ENCODE peak calls at places on chromosomes 2 and 18, in eight cellular contexts. B is breast epithelium, R is IMR-90, I is heart right ventricle, F is WTC11, Y is H9, C is GM20000, L is astrocyte of the cerebellum. W is an unnamed sample.

GRCh38 chr2:157443795-157444642 is at the start of gene CYTIP:
- DNase-seq in Y (no peak), C (peak), I (peak), B (no peak), F (no peak), R (no peak), L (no peak), W (peak)

GRCh38 chr2:9139491-9140443 is 66.8 kb upstream of the ASAP2 start:
- DNase-seq in C (peak), I (peak), L (no peak), B (peak), F (peak), R (peak), Y (peak), W (peak)

GRCh38 chr2:165016772-165017411 is 61.6 kb upstream of the SLC38A11 start:
- DNase-seq in C (peak), Y (peak), I (peak), L (peak), B (no peak), F (peak), R (peak), W (peak)

GRCh38 chr2:169637620-169638019 is 53.5 kb downstream of the PPIG start:
- DNase-seq in Y (no peak), F (no peak), R (peak), C (no peak), I (no peak), L (no peak), B (no peak), W (no peak)

GRCh38 chr2:224278531-224278930 is 123.4 kb downstream of the FAM124B start:
- DNase-seq in R (peak), B (no peak), Y (no peak), L (no peak), I (no peak), F (no peak), C (no peak), W (no peak)

GRCh38 chr18:25058520-25058919 is 293.4 kb downstream of the ZNF521 start:
- DNase-seq in L (no peak), B (no peak), Y (no peak), R (no peak), C (no peak), I (no peak), F (peak), W (no peak)

GRCh38 chr2:73004466-73004865 is 67.0 kb downstream of the SFXN5 start:
- DNase-seq in F (no peak), Y (peak), R (no peak), C (no peak), L (no peak), I (no peak), B (peak), W (no peak)

GRCh38 chr2:45825001-45825651 is 173.7 kb downstream of the PRKCE start:
- DNase-seq in C (no peak), I (no peak), R (no peak), L (peak), F (no peak), Y (no peak), B (no peak), W (no peak)

GRCh38 chr2:160278889-160279196 is 78.8 kb upstream of the ITGB6 start:
- DNase-seq in F (no peak), L (no peak), I (peak), C (no peak), R (peak), Y (no peak), B (no peak), W (no peak)

GRCh38 chr2:98697651-98698337 is 33.1 kb downstream of the MGAT4A start:
- DNase-seq in B (no peak), F (no peak), C (no peak), Y (no peak), I (no peak), L (no peak), R (no peak), W (no peak)

GRCh38 chr2:176544579-176545365 is 275.5 kb downstream of the MTX2 start:
- DNase-seq in I (no peak), L (no peak), C (no peak), B (no peak), R (no peak), F (no peak), Y (no peak), W (no peak)

GRCh38 chr2:157172866-157173578 is 84.5 kb upstream of the GALNT5 start:
- DNase-seq in I (no peak), Y (no peak), B (no peak), C (no peak), R (peak), L (no peak), F (no peak), W (no peak)

GRCh38 chr18:46867471-46868170 is 49.7 kb downstream of the PIAS2 start:
- DNase-seq in L (no peak), R (no peak), C (no peak), B (no peak), I (no peak), F (no peak), Y (no peak), W (no peak)

GRCh38 chr18:39806519-39806918 is 2148.5 kb upstream of the PIK3C3 start:
- DNase-seq in C (no peak), B (no peak), R (no peak), L (peak), F (no peak), Y (no peak), I (no peak), W (no peak)

GRCh38 chr2:190379249-190379964 is 28.7 kb upstream of the MFSD6 start:
- DNase-seq in L (no peak), C (no peak), R (peak), F (no peak), I (no peak), Y (no peak), B (no peak), W (no peak)

GRCh38 chr2:155099784-155100183 is 401.3 kb downstream of the KCNJ3 start:
- DNase-seq in I (no peak), L (peak), C (no peak), R (no peak), F (peak), Y (peak), B (no peak), W (no peak)

GRCh38 chr18:5895300-5895885 is at the start of gene TMEM200C:
- DNase-seq in C (peak), I (peak), B (no peak), F (peak), R (peak), Y (no peak), L (no peak), W (no peak)

GRCh38 chr18:31679133-31679731 is 5.1 kb downstream of the B4GALT6 start:
- DNase-seq in B (no peak), I (no peak), L (no peak), C (no peak), Y (no peak), R (peak), F (no peak), W (no peak)

GRCh38 chr2:70472256-70472905 is 81.2 kb downstream of the TGFA start:
- DNase-seq in R (no peak), Y (no peak), L (no peak), B (no peak), C (no peak), I (no peak), F (no peak), W (no peak)

GRCh38 chr2:54336977-54337255 is 80.9 kb upstream of the TSPYL6 start:
- DNase-seq in Y (no peak), F (no peak), R (no peak), I (no peak), C (no peak), B (no peak), L (no peak), W (no peak)

GRCh38 chr2:21038403-21039073 is 5.3 kb downstream of the APOB start:
- DNase-seq in B (no peak), Y (no peak), F (no peak), R (no peak), I (no peak), L (no peak), C (no peak), W (no peak)

GRCh38 chr2:121866789-121867188 is 111.3 kb downstream of the TSN start:
- DNase-seq in C (no peak), I (no peak), B (no peak), F (no peak), R (peak), L (no peak), Y (no peak), W (no peak)

GRCh38 chr18:12403601-12404506 is 3.9 kb upstream of the PRELID3A start:
- DNase-seq in L (peak), I (no peak), C (peak), B (no peak), R (peak), F (no peak), Y (no peak), W (no peak)

GRCh38 chr18:65725421-65726050 is 25.3 kb upstream of the CDH7 start:
- DNase-seq in I (peak), C (no peak), L (peak), B (no peak), F (peak), Y (peak), R (no peak), W (peak)
- TF ChIP-seq CTCF in I (peak), C (no peak), L (peak), B (no peak), F (peak), Y (peak), R (no peak), W (peak)

GRCh38 chr2:163756588-163756987 is 20.8 kb upstream of the FIGN start:
- DNase-seq in L (no peak), Y (no peak), F (no peak), C (no peak), B (no peak), R (no peak), I (no peak), W (no peak)
- TF ChIP-seq CTCF in L (no peak), Y (no peak), F (no peak), C (no peak), B (no peak), R (no peak), I (no peak), W (no peak)

GRCh38 chr18:57134564-57135211 is 12.2 kb upstream of the BOD1L2 start:
- DNase-seq in C (no peak), Y (no peak), R (peak), F (no peak), I (no peak), L (no peak), B (no peak), W (no peak)

GRCh38 chr18:57137847-57138246 is 9.0 kb upstream of the BOD1L2 start:
- DNase-seq in R (no peak), F (no peak), L (no peak), Y (no peak), B (no peak), I (no peak), C (no peak), W (no peak)

GRCh38 chr18:57131782-57132181 is 15.1 kb upstream of the BOD1L2 start:
- DNase-seq in B (no peak), Y (no peak), L (no peak), C (no peak), I (no peak), R (no peak), F (no peak), W (no peak)

GRCh38 chr18:57141208-57142129 is 5.4 kb upstream of the BOD1L2 start:
- DNase-seq in F (no peak), Y (no peak), R (no peak), B (no peak), L (no peak), C (no peak), I (no peak), W (no peak)

DNA sequence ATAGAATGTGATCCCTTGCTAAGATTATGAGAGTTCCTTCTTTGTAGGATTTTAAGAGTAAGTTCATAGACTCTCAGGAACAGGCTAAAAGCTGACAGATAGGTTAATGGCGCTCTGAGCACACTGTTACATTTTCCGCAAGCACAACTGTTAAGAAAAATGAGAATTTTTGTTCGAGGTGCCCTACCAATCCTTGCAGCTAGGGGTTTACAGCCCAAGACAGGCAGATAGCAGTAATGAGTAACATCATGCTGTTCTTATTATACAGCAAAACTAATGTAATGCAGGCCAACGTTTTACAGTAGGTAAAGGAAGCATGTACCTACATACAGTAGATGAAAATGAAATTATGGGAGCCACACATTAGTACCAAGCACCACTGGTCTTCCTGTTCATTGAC is 11.2 kb upstream of the BOD1L2 start:
- DNase-seq in I (no peak), R (no peak), Y (no peak), C (no peak), L (no peak), F (no peak), B (no peak), W (no peak)
- TF ChIP-seq CTCF in I (no peak), R (no peak), Y (peak), C (no peak), L (no peak), F (peak), B (no peak), W (no peak)

GRCh38 chr2:200306719-200306968 is 151 bp downstream of the SPATS2L start:
- DNase-seq in R (no peak), C (peak), I (no peak), B (no peak), L (no peak), F (no peak), Y (no peak), W (no peak)

GRCh38 chr2:200306969-200307811 is 697 bp downstream of the SPATS2L start:
- DNase-seq in R (no peak), F (peak), I (peak), C (peak), L (no peak), B (no peak), Y (peak), W (peak)

GRCh38 chr2:200308421-200309295 is 2.2 kb downstream of the SPATS2L start:
- DNase-seq in R (peak), C (no peak), L (no peak), B (no peak), I (no peak), Y (no peak), F (no peak), W (no peak)

GRCh38 chr2:200308001-200308400 is 1.5 kb downstream of the SPATS2L start:
- DNase-seq in I (no peak), B (no peak), F (no peak), L (no peak), Y (no peak), R (peak), C (no peak), W (no peak)

DNA sequence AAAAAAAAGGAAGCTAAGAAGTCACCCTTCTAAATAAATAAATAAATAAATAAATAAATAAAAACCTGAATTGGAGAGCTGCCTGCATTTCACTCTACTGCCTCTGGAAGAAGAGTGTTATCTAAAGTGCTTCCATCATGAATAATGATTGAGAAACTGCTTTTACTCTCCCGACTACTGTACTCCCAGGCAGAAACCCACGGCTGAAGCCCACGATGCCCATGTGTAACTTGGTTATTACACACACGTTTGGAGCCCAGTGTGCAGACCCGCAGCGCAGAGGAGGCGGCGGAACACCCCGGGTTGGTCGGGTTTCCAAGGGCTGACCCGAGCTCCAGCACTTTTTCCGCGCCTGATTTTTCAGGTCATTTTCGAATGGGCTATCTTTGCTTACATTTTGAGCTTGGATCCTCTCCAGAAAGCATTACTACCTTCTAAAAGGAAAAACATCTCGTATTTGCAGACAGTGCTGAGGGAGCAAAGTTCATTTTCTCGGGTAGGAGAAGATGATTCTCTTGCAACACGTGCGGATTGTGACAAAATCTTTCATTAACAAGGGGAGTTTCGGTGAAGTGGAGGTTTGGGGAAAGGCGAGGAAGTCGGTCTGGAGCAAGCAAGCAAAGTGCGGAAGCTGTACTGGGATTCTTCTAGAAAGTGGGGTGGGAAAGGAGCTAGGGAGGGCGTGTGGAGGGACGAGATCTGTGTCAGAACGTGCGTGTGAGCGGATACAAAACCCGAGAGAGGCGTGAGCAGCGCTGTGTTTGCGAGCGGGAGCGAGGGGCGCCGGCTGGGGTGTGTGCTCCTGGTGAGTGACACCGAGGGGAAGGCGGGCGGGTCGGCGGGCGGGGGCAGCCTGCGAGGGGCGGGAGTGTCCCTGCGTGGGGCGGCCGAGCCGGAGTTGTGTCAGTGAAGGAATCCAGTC is at the start of gene SPATS2L:
- DNase-seq in B (peak), I (peak), F (peak), L (no peak), C (peak), Y (peak), R (peak), W (peak)
- TF ChIP-seq CTCF in B (no peak), I (no peak), F (no peak), L (no peak), C (no peak), Y (peak), R (no peak), W (no peak)